ENCODE peak calls at places on chromosomes 6 and 20, in eight cellular contexts. B, P, H, V, M, U, Q and O are unnamed samples.

GRCh38 chr20:3711418-3712043 is 869 bp downstream of the SIGLEC1 start:
- DNase-seq in B (no peak), P (no peak), H (no peak), V (no peak), M (no peak), U (no peak), Q (no peak), O (no peak)

GRCh38 chr20:49279677-49280462 is 2.0 kb upstream of the ZNFX1 start:
- DNase-seq in B (no peak), P (no peak), H (no peak), V (no peak), M (no peak), U (no peak), Q (no peak), O (no peak)

GRCh38 chr20:32609371-32609773 is 24.2 kb upstream of the NOL4L start:
- DNase-seq in B (no peak), P (no peak), H (no peak), V (no peak), M (no peak), U (no peak), Q (no peak), O (no peak)

GRCh38 chr6:17280138-17280537 is 1.0 kb upstream of the RBM24 start:
- DNase-seq in B (no peak), P (no peak), H (no peak), V (no peak), M (no peak), U (no peak), Q (no peak), O (no peak)

GRCh38 chr6:56671651-56672461 is 29.2 kb upstream of the DST start:
- DNase-seq in B (peak; percentile 28), P (no peak), H (no peak), V (peak; percentile 53), M (no peak), U (peak; percentile 38), Q (no peak), O (no peak)

GRCh38 chr20:3172933-3173581 is at the start of gene LZTS3:
- DNase-seq in B (peak; percentile 89), P (no peak), H (peak; percentile 85), V (peak; percentile 77), M (peak; percentile 72), U (peak; percentile 77), Q (peak; percentile 92), O (peak; percentile 71)

GRCh38 chr6:22001336-22002027 is 295.4 kb downstream of the PRL start:
- DNase-seq in B (no peak), P (no peak), H (no peak), V (no peak), M (no peak), U (no peak), Q (no peak), O (no peak)

GRCh38 chr6:111683749-111684267 is 78.1 kb upstream of the TRAF3IP2 start:
- DNase-seq in B (no peak), P (peak; percentile 91), H (no peak), V (no peak), M (no peak), U (no peak), Q (peak; percentile 88), O (no peak)

GRCh38 chr20:32638848-32639247 is 34.9 kb downstream of the C20orf203 start:
- DNase-seq in B (peak; percentile 80), P (no peak), H (no peak), V (no peak), M (no peak), U (no peak), Q (no peak), O (peak; percentile 33)

GRCh38 chr6:144559865-144560603 is 274.9 kb downstream of the UTRN start:
- DNase-seq in B (no peak), P (no peak), H (no peak), V (no peak), M (no peak), U (no peak), Q (no peak), O (no peak)

GRCh38 chr6:10409766-10410209 is 5.1 kb downstream of the TFAP2A start:
- DNase-seq in B (no peak), P (no peak), H (no peak), V (no peak), M (no peak), U (no peak), Q (no peak), O (no peak)

DNA sequence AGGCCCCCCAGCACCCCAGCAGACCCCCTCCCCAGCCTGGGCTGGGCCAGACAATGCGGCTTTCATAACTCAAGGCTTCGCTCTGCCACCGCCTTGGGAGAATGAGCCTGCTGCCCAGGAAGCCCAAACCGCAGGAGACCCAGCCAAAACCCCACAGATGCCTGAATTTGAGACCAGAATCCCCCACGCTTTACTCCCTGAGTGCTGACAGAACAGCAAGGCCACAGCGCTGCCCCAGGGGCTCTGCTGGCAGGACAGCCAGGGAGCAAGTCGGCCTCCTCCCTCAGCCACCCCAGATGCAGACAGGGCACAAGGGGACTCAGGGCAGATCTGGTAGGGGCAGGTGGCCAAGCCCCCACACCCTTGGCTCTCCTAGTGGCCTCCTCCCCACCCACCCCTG is 2.2 kb downstream of the MDFI start:
- DNase-seq in B (no peak), P (no peak), H (no peak), V (no peak), M (no peak), U (no peak), Q (peak; percentile 55), O (no peak)
- H3K4me1 ChIP-seq in B (peaks cover under 1% of the 10 kb centered on the region), P (peaks cover 35% of the 10 kb centered on the region), H (peaks cover 9% of the 10 kb centered on the region), V (peaks cover 16% of the 10 kb centered on the region), M (peaks cover 3% of the 10 kb centered on the region), U (peaks cover 29% of the 10 kb centered on the region), Q (peaks cover 25% of the 10 kb centered on the region), O (peaks cover 27% of the 10 kb centered on the region)

GRCh38 chr6:29021434-29021833 is 16.3 kb upstream of the ZNF311 start:
- DNase-seq in B (no peak), P (no peak), H (no peak), V (no peak), M (no peak), U (no peak), Q (no peak), O (no peak)

GRCh38 chr6:29019629-29020028 is 14.5 kb upstream of the ZNF311 start:
- DNase-seq in B (no peak), P (no peak), H (no peak), V (no peak), M (no peak), U (no peak), Q (no peak), O (no peak)

GRCh38 chr6:29014729-29015608 is 9.9 kb upstream of the ZNF311 start:
- DNase-seq in B (no peak), P (no peak), H (no peak), V (no peak), M (no peak), U (no peak), Q (no peak), O (no peak)

GRCh38 chr6:29016559-29017427 is 11.7 kb upstream of the ZNF311 start:
- DNase-seq in B (peak; percentile 75), P (no peak), H (peak; percentile 86), V (peak; percentile 80), M (peak; percentile 76), U (peak; percentile 88), Q (peak; percentile 86), O (peak; percentile 88)

DNA sequence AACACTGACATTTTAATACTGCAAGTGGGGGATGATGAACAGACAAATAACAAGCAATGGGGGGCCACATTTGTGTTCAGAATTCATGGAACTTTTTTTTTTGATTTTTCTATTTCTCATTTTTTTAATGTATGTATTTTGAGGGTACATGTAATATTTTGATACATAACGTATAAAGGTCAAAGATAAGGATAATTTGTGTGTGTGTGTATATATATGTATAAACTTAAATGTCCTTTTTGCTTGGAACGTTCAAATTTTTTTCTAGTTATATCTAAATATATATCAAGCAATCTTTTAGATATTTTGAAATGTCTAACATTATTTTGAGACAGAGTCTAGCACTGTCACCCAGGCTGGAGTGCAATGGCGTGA is 12.3 kb upstream of the ZNF311 start:
- DNase-seq in B (no peak), P (no peak), H (no peak), V (no peak), M (no peak), U (no peak), Q (no peak), O (no peak)
- TF ChIP-seq CTCF in B (no peak), P (no peak), H (no peak), V (no peak), M (no peak), U (no peak), Q (no peak), O (no peak)

DNA sequence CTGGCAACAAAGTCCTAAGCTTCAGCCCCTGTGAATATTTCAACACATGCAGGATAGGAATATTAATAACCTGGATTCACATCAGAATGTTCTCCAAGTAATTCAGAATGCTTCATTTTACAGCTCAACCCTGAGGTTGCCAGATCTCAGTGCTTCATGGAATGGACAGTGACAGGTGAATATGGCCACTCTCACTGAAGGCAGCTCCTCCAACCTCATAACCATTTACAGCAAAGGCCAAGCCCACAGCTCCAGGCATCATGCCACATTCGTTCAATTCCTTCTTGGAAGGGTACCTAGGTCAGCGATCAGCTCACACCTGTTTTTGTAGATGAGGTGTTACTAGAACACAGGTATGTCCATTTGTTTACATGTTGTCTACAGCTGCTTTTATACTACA is 17.1 kb downstream of the CLIC5 start:
- DNase-seq in B (no peak), P (no peak), H (no peak), V (no peak), M (no peak), U (no peak), Q (no peak), O (no peak)
- H3K4me1 ChIP-seq in B (no peaks in the 10 kb centered on the region), P (no peaks in the 10 kb centered on the region), H (no peaks in the 10 kb centered on the region), V (no peaks in the 10 kb centered on the region), M (no peaks in the 10 kb centered on the region), U (peaks cover 9% of the 10 kb centered on the region), Q (no peaks in the 10 kb centered on the region), O (no peaks in the 10 kb centered on the region)

GRCh38 chr6:91573826-91574416 is 987.0 kb upstream of the MAP3K7 start:
- DNase-seq in B (no peak), P (no peak), H (no peak), V (no peak), M (no peak), U (no peak), Q (no peak), O (no peak)
- TF ChIP-seq CTCF in B (no peak), P (no peak), H (no peak), V (no peak), M (no peak), U (no peak), Q (no peak), O (no peak)

GRCh38 chr20:51438136-51438535 is 104.4 kb downstream of the NFATC2 start:
- DNase-seq in B (no peak), P (no peak), H (no peak), V (no peak), M (no peak), U (no peak), Q (no peak), O (no peak)
- H3K4me1 ChIP-seq in B (no peaks in the 10 kb centered on the region), P (no peaks in the 10 kb centered on the region), H (peaks cover 6% of the 10 kb centered on the region), V (no peaks in the 10 kb centered on the region), M (no peaks in the 10 kb centered on the region), U (no peaks in the 10 kb centered on the region), Q (no peaks in the 10 kb centered on the region), O (no peaks in the 10 kb centered on the region)

DNA sequence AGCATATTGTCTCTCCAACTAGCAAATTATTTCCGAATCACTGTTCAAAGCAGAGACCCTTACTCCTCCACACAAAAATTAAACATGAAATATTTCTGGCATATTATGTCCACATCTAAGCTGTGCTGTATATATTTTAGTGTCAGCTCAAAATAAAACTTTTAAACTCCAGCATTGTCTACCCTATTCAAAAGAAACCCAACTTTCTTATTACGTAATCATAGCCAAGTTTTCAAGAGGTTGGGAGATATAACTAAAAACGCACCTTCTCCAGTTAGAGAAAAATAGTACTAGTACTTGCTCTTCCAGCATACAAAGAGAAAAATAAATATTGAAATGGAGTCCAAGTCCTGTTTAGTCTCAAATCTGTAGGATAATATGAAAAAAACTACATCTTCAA is 24.1 kb upstream of the TFAP2D start:
- DNase-seq in B (no peak), P (no peak), H (no peak), V (no peak), M (no peak), U (no peak), Q (no peak), O (no peak)
- TF ChIP-seq CTCF in B (no peak), P (no peak), H (no peak), V (no peak), M (no peak), U (no peak), Q (no peak), O (no peak)